ENCODE peak calls at places on chromosomes 7 and 10, in eight cellular contexts. Z is K562, A is heart left ventricle, G is IMR-90, U is GM06990, O is BJ, X is body of pancreas, P is heart right ventricle. M is an unnamed sample.

GRCh38 chr7:16951483-16952080 is 69.8 kb upstream of the AGR3 start:
- DNase-seq in A (no peak), P (no peak), X (no peak), U (no peak), G (no peak), O (no peak), Z (no peak), M (no peak)

GRCh38 chr7:148633761-148634160 is 43.2 kb downstream of the C7orf33 start:
- DNase-seq in G (no peak), O (no peak), X (no peak), A (no peak), Z (no peak), P (no peak), U (no peak), M (no peak)

GRCh38 chr7:23333671-23334246 is 34.6 kb downstream of the MALSU1 start:
- DNase-seq in X (no peak), P (peak), O (peak), G (peak), U (no peak), A (peak), Z (no peak), M (peak)

GRCh38 chr7:44235582-44236332 is 35.0 kb downstream of the YKT6 start:
- DNase-seq in P (no peak), X (no peak), A (no peak), Z (no peak), G (no peak), O (no peak), U (no peak), M (no peak)

GRCh38 chr10:7960108-7960507 is 94.4 kb upstream of the GATA3 start:
- DNase-seq in X (no peak), O (no peak), U (no peak), Z (no peak), P (no peak), A (no peak), G (no peak), M (no peak)

GRCh38 chr7:31646969-31647368 is 40.0 kb upstream of the PPP1R17 start:
- DNase-seq in G (no peak), O (no peak), A (no peak), X (no peak), U (no peak), P (no peak), Z (no peak), M (no peak)

GRCh38 chr7:7972128-7972527 is 3.5 kb downstream of the GLCCI1 start:
- DNase-seq in P (no peak), O (no peak), Z (no peak), A (no peak), G (peak), X (no peak), U (no peak), M (no peak)

GRCh38 chr10:24382979-24383663 is 174.2 kb downstream of the KIAA1217 start:
- DNase-seq in A (no peak), G (no peak), U (no peak), X (no peak), Z (no peak), P (peak), O (no peak), M (no peak)

GRCh38 chr10:36725581-36726520 is 399.5 kb upstream of the ANKRD30A start:
- DNase-seq in G (peak), O (peak), X (peak), Z (no peak), P (no peak), U (no peak), A (peak), M (peak)

GRCh38 chr7:108403597-108404217 is 52.5 kb downstream of the NRCAM start:
- DNase-seq in X (no peak), U (no peak), Z (no peak), P (no peak), O (no peak), A (no peak), G (no peak), M (no peak)

GRCh38 chr10:77867124-77867715 is 59.3 kb downstream of the DLG5 start:
- DNase-seq in G (no peak), U (no peak), A (no peak), Z (no peak), O (no peak), X (no peak), P (no peak), M (no peak)

GRCh38 chr10:103480521-103480920 is 1.5 kb upstream of the CALHM3 start:
- DNase-seq in A (no peak), X (peak), O (no peak), Z (no peak), G (peak), U (no peak), P (no peak), M (no peak)

GRCh38 chr7:98670186-98670585 is 53.1 kb downstream of the NPTX2 start:
- DNase-seq in O (no peak), A (no peak), G (no peak), Z (no peak), X (no peak), P (no peak), U (no peak), M (no peak)

GRCh38 chr7:22610871-22611757 is 111.1 kb upstream of the STEAP1B start:
- DNase-seq in A (no peak), U (no peak), P (no peak), O (peak), X (no peak), Z (no peak), G (peak), M (no peak)

GRCh38 chr7:70694909-70695803 is 436.8 kb upstream of the GALNT17 start:
- DNase-seq in G (peak), P (peak), A (peak), O (no peak), X (peak), Z (no peak), U (peak), M (no peak)

GRCh38 chr10:11682267-11682683 is 59.9 kb upstream of the ECHDC3 start:
- DNase-seq in Z (no peak), P (no peak), U (no peak), G (no peak), O (no peak), X (no peak), A (no peak), M (no peak)

GRCh38 chr10:133258818-133259602 is 17.7 kb downstream of the ADAM8 start:
- DNase-seq in P (peak), O (peak), Z (no peak), U (no peak), G (peak), A (peak), X (peak), M (peak)

GRCh38 chr7:51226916-51227535 is 89.6 kb downstream of the COBL start:
- DNase-seq in P (no peak), Z (no peak), U (no peak), G (no peak), X (no peak), O (no peak), A (no peak), M (no peak)

GRCh38 chr7:74709880-74710671 is 52.6 kb downstream of the GTF2I start:
- DNase-seq in X (no peak), G (peak), A (no peak), O (no peak), U (no peak), P (no peak), Z (no peak), M (no peak)

GRCh38 chr7:12884856-12885440 is 197.5 kb downstream of the ARL4A start:
- DNase-seq in O (no peak), Z (no peak), P (no peak), X (no peak), G (peak), U (no peak), A (no peak), M (no peak)

GRCh38 chr10:12321641-12322040 is 27.7 kb upstream of the CAMK1D start:
- DNase-seq in Z (no peak), O (no peak), A (no peak), P (no peak), U (no peak), X (no peak), G (no peak), M (no peak)

GRCh38 chr7:29684787-29685650 is 121.3 kb upstream of the WIPF3 start:
- DNase-seq in U (peak), X (peak), P (peak), G (peak), Z (peak), O (no peak), A (peak), M (peak)

DNA sequence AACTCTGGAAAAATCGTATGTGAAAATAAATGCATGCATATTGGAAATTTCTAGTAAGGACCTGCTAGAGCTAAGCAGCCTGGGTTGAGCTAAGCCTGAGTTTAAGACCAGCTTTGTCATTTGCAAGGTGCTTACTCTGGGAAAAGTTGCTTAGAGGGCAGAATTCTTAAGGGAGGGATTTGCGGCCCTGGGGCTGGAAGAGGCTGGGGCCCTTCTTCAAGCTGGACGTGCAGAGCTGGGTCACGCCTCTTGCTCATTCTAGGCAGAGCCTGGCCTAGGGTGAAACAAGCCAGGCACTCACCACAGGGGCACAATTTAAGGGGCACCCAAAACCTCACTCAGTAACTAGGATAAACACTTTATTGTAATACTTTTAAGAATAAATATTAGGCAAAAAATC is 137.2 kb downstream of the ARHGAP22 start:
- DNase-seq in O (no peak), U (no peak), A (no peak), Z (no peak), G (no peak), X (no peak), P (no peak), M (no peak)
- H3K4me3 ChIP-seq in O (no peak), U (no peak), A (no peak), Z (no peak), G (no peak), X (no peak), P (no peak), M (no peak)

GRCh38 chr7:157234271-157234670 is 95.5 kb downstream of the UBE3C start:
- DNase-seq in G (no peak), Z (no peak), O (peak), U (no peak), A (no peak), P (no peak), X (no peak), M (peak)

GRCh38 chr7:157235357-157236018 is 96.8 kb downstream of the UBE3C start:
- DNase-seq in A (no peak), O (no peak), Z (no peak), X (no peak), G (peak), P (no peak), U (no peak), M (no peak)

GRCh38 chr7:157238087-157238486 is 98.7 kb upstream of the DNAJB6 start:
- DNase-seq in G (no peak), O (no peak), P (peak), U (no peak), Z (peak), X (no peak), A (no peak), M (no peak)

GRCh38 chr7:157241631-157242030 is 95.2 kb upstream of the DNAJB6 start:
- DNase-seq in Z (no peak), X (no peak), G (no peak), O (no peak), U (no peak), A (no peak), P (no peak), M (no peak)

GRCh38 chr7:157239571-157240270 is 97.1 kb upstream of the DNAJB6 start:
- DNase-seq in P (no peak), Z (no peak), A (no peak), O (no peak), U (no peak), G (no peak), X (no peak), M (no peak)
- TF ChIP-seq CTCF in P (no peak), Z (peak), A (no peak), O (no peak), U (no peak), G (no peak), X (no peak), M (peak)

GRCh38 chr7:41886257-41886905 is 183.5 kb upstream of the INHBA start:
- DNase-seq in U (no peak), Z (no peak), A (peak), P (no peak), G (peak), O (peak), X (no peak), M (peak)
- H3K4me3 ChIP-seq in U (no peak), Z (no peak), A (no peak), P (no peak), G (no peak), O (no peak), X (no peak), M (no peak)

GRCh38 chr10:17409170-17409733 is 45.1 kb downstream of the ST8SIA6 start:
- DNase-seq in Z (peak), A (no peak), G (peak), U (no peak), P (no peak), X (no peak), O (no peak), M (no peak)
- TF ChIP-seq CTCF in Z (peak), A (peak), G (peak), U (peak), P (peak), X (peak), O (peak), M (peak)

GRCh38 chr7:106042196-106042611 is 69.9 kb downstream of the SYPL1 start:
- DNase-seq in P (no peak), U (no peak), A (no peak), G (no peak), O (no peak), X (no peak), Z (no peak), M (no peak)
- H3K4me3 ChIP-seq in P (no peak), U (no peak), A (no peak), G (no peak), O (no peak), X (no peak), Z (no peak), M (no peak)

DNA sequence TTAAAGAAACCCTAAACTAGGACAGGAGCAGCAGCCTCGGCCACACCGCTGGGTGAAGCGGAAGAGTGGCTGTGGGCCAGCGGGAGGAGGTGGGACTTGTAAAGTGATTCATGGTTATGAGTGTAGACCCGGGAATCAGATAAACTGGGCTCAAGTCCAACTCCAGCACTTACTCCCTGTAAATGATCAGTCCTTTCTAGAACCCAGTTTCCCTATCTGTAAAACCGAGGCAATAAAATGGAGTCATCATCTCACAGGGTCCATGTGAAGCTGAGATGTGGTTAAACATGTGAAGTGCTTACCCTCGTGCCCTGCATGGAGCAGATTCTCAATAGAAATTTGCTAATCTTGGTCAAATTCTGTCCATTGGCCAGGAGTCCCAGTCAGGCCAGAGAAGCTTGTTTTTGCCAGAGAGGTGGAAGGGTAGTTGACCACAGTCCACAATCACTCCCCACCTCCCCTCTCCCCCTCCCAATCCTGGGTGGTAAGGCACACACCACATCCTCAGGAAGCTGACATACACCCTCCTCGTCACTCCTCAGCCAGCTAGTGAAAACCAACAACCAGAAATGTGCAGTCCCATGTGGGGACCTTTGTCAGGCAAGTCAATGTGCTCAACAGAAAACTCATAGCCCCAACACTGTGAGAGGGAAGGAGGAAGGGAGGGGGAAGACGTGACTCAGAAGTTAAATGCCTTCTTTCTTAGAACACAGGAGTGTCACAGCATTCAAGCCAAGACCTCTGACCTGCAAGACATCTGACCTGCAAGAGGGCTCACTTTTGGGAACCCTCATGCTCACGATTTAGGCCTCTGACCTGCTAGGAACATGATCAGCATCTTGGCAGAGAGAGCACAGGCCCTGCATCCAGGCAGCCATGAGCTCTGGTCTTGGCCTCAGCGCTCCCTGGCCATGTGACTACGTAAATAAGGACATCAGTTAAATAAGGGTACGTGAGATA is 145.1 kb downstream of the PLXNA4 start:
- DNase-seq in X (no peak), P (no peak), U (no peak), O (peak), G (peak), A (no peak), Z (peak), M (peak)
- TF ChIP-seq CTCF in X (no peak), P (no peak), U (no peak), O (no peak), G (no peak), A (no peak), Z (no peak), M (no peak)

DNA sequence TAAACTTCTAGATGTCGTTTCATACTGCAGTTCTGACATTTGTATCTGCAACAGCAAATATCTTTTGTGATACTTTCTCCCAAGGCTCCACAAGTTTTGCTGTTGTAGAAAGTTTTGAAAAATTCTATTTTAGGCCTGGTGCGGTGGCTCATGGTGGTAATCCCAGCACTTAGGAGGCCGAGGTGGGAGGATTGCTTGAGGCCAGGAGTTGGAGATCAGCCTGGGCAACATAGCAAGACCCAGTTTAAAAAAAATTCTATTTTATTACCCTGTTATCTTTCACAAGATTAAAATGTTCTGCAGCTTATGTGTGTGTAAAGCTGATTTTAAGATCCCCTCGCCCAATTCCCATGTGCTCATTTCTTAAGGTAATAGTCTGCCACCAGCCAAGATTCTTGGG is 1.4 kb downstream of the SND1 start:
- DNase-seq in G (no peak), U (no peak), Z (no peak), P (no peak), X (no peak), O (no peak), A (no peak), M (no peak)
- H3K4me3 ChIP-seq in G (peak), U (peak), Z (peak), P (no peak), X (no peak), O (peak), A (peak), M (peak)

DNA sequence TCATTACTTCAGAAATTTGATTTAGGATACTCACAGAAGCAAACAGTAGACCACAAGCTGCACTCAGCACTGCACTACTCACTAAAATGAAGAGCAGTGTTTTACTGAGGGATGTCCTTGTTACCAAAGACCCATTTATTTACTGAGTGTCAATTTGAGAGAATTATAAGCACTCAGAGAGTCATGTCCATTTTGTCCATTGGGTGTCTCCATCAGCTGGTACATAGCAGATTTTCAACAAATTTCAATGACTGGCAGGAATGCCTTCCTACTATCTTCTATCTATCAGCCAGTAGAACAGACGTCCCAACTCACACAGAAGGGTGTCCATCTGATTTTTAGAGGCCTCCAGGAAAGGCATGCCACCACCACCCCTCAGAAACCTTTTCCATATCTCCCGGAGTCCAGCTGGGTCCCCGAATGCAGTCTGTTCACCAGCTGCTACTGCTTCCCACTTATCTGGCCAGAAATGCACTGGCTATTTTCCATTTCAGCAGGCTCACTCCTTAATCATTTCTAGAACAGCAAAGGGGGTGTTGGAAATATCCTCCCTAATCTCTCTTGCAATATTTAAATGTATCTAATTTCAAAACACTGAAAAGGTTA is 1164.2 kb upstream of the CELF2 start:
- DNase-seq in G (no peak), X (no peak), A (no peak), O (no peak), P (no peak), Z (no peak), U (no peak), M (no peak)
- TF ChIP-seq CTCF in G (no peak), X (no peak), A (peak), O (no peak), P (peak), Z (no peak), U (no peak), M (no peak)